ENCODE peak calls at places on chromosomes 11 and 22, in seven cellular contexts. One of them, this sample, is unnamed.

GRCh38 chr11:2517386-2518064 is 72.7 kb downstream of the KCNQ1 start:
- DNase-seq in psoas muscle: no peak
- DNase-seq in fibroblast of pulmonary artery: no peak
- DNase-seq in fibroblast of villous mesenchyme: no peak
- DNase-seq in MM.1S: no peak
- DNase-seq in endothelial cell: peak
- DNase-seq in tibial nerve: peak
- DNase-seq in this sample: peak

GRCh38 chr22:19064354-19065054 is 57.7 kb downstream of the DGCR2 start:
- DNase-seq in psoas muscle: no peak
- DNase-seq in fibroblast of pulmonary artery: no peak
- DNase-seq in fibroblast of villous mesenchyme: no peak
- DNase-seq in MM.1S: no peak
- DNase-seq in endothelial cell: no peak
- DNase-seq in tibial nerve: no peak
- DNase-seq in this sample: no peak

GRCh38 chr11:46356911-46357482 is 9.7 kb downstream of the DGKZ start:
- DNase-seq in psoas muscle: no peak
- DNase-seq in fibroblast of pulmonary artery: peak
- DNase-seq in fibroblast of villous mesenchyme: peak
- DNase-seq in MM.1S: no peak
- DNase-seq in endothelial cell: no peak
- DNase-seq in tibial nerve: no peak
- DNase-seq in this sample: no peak

GRCh38 chr11:76323804-76324203 is 57.1 kb downstream of the THAP12 start:
- DNase-seq in psoas muscle: no peak
- DNase-seq in fibroblast of pulmonary artery: no peak
- DNase-seq in fibroblast of villous mesenchyme: no peak
- DNase-seq in MM.1S: no peak
- DNase-seq in endothelial cell: no peak
- DNase-seq in tibial nerve: no peak
- DNase-seq in this sample: no peak

GRCh38 chr22:17570851-17571631 is 7.7 kb downstream of the SLC25A18 start:
- DNase-seq in psoas muscle: peak
- DNase-seq in fibroblast of pulmonary artery: peak
- DNase-seq in fibroblast of villous mesenchyme: peak
- DNase-seq in MM.1S: no peak
- DNase-seq in endothelial cell: no peak
- DNase-seq in tibial nerve: peak
- DNase-seq in this sample: no peak

GRCh38 chr11:58127350-58127749 is 2.0 kb upstream of the OR9I1 start:
- DNase-seq in psoas muscle: no peak
- DNase-seq in fibroblast of pulmonary artery: no peak
- DNase-seq in fibroblast of villous mesenchyme: no peak
- DNase-seq in MM.1S: no peak
- DNase-seq in endothelial cell: no peak
- DNase-seq in tibial nerve: no peak
- DNase-seq in this sample: no peak

GRCh38 chr11:117443269-117444186 is 115.9 kb downstream of the CEP164 start:
- DNase-seq in psoas muscle: peak
- DNase-seq in fibroblast of pulmonary artery: peak
- DNase-seq in fibroblast of villous mesenchyme: peak
- DNase-seq in MM.1S: no peak
- DNase-seq in endothelial cell: peak
- DNase-seq in tibial nerve: no peak
- DNase-seq in this sample: no peak

GRCh38 chr22:49208768-49209252 is 618.9 kb downstream of the BRD1 start:
- DNase-seq in psoas muscle: no peak
- DNase-seq in fibroblast of pulmonary artery: no peak
- DNase-seq in fibroblast of villous mesenchyme: no peak
- DNase-seq in MM.1S: peak
- DNase-seq in endothelial cell: peak
- DNase-seq in tibial nerve: no peak
- DNase-seq in this sample: no peak

GRCh38 chr22:38755155-38755910 is 465 bp downstream of the SUN2 start:
- DNase-seq in psoas muscle: peak
- DNase-seq in fibroblast of pulmonary artery: peak
- DNase-seq in fibroblast of villous mesenchyme: peak
- DNase-seq in MM.1S: peak
- DNase-seq in endothelial cell: peak
- DNase-seq in tibial nerve: peak
- DNase-seq in this sample: peak

GRCh38 chr22:47020157-47020556 is 257.7 kb downstream of the TBC1D22A start:
- DNase-seq in psoas muscle: no peak
- DNase-seq in fibroblast of pulmonary artery: no peak
- DNase-seq in fibroblast of villous mesenchyme: no peak
- DNase-seq in MM.1S: no peak
- DNase-seq in endothelial cell: no peak
- DNase-seq in tibial nerve: no peak
- DNase-seq in this sample: no peak

GRCh38 chr11:12377824-12378593 is 638 bp downstream of the PARVA start:
- DNase-seq in psoas muscle: peak
- DNase-seq in fibroblast of pulmonary artery: peak
- DNase-seq in fibroblast of villous mesenchyme: peak
- DNase-seq in MM.1S: no peak
- DNase-seq in endothelial cell: peak
- DNase-seq in tibial nerve: peak
- DNase-seq in this sample: no peak

GRCh38 chr22:38262051-38262795 is 10.6 kb downstream of the TMEM184B start:
- DNase-seq in psoas muscle: peak
- DNase-seq in fibroblast of pulmonary artery: no peak
- DNase-seq in fibroblast of villous mesenchyme: peak
- DNase-seq in MM.1S: peak
- DNase-seq in endothelial cell: peak
- DNase-seq in tibial nerve: no peak
- DNase-seq in this sample: peak

GRCh38 chr11:74860743-74861142 is 88.1 kb downstream of the XRRA1 start:
- DNase-seq in psoas muscle: no peak
- DNase-seq in fibroblast of pulmonary artery: no peak
- DNase-seq in fibroblast of villous mesenchyme: no peak
- DNase-seq in MM.1S: no peak
- DNase-seq in endothelial cell: no peak
- DNase-seq in tibial nerve: no peak
- DNase-seq in this sample: no peak

GRCh38 chr22:50274311-50274710 is 4.1 kb upstream of the MAPK11 start:
- DNase-seq in psoas muscle: no peak
- DNase-seq in fibroblast of pulmonary artery: peak
- DNase-seq in fibroblast of villous mesenchyme: peak
- DNase-seq in MM.1S: peak
- DNase-seq in endothelial cell: no peak
- DNase-seq in tibial nerve: no peak
- DNase-seq in this sample: peak

GRCh38 chr11:130737866-130738431 is 178.3 kb downstream of the SNX19 start:
- DNase-seq in psoas muscle: peak
- DNase-seq in fibroblast of pulmonary artery: peak
- DNase-seq in fibroblast of villous mesenchyme: peak
- DNase-seq in MM.1S: no peak
- DNase-seq in endothelial cell: no peak
- DNase-seq in tibial nerve: no peak
- DNase-seq in this sample: no peak

GRCh38 chr22:50141891-50142363 is 28.6 kb upstream of the PANX2 start:
- DNase-seq in psoas muscle: no peak
- DNase-seq in fibroblast of pulmonary artery: no peak
- DNase-seq in fibroblast of villous mesenchyme: peak
- DNase-seq in MM.1S: no peak
- DNase-seq in endothelial cell: peak
- DNase-seq in tibial nerve: no peak
- DNase-seq in this sample: no peak

GRCh38 chr11:19711911-19712280 is 741 bp upstream of the NAV2 start:
- DNase-seq in psoas muscle: no peak
- DNase-seq in fibroblast of pulmonary artery: no peak
- DNase-seq in fibroblast of villous mesenchyme: no peak
- DNase-seq in MM.1S: peak
- DNase-seq in endothelial cell: no peak
- DNase-seq in tibial nerve: no peak
- DNase-seq in this sample: no peak

GRCh38 chr11:19714093-19714386 is 1.4 kb downstream of the NAV2 start:
- DNase-seq in psoas muscle: no peak
- DNase-seq in fibroblast of pulmonary artery: no peak
- DNase-seq in fibroblast of villous mesenchyme: peak
- DNase-seq in MM.1S: no peak
- DNase-seq in endothelial cell: no peak
- DNase-seq in tibial nerve: no peak
- DNase-seq in this sample: no peak

GRCh38 chr11:19713221-19714092 is 820 bp downstream of the NAV2 start:
- DNase-seq in psoas muscle: peak
- DNase-seq in fibroblast of pulmonary artery: no peak
- DNase-seq in fibroblast of villous mesenchyme: no peak
- DNase-seq in MM.1S: no peak
- DNase-seq in endothelial cell: peak
- DNase-seq in tibial nerve: no peak
- DNase-seq in this sample: peak

GRCh38 chr11:19714387-19715363 is 2.0 kb downstream of the NAV2 start:
- DNase-seq in psoas muscle: peak
- DNase-seq in fibroblast of pulmonary artery: peak
- DNase-seq in fibroblast of villous mesenchyme: peak
- DNase-seq in MM.1S: no peak
- DNase-seq in endothelial cell: no peak
- DNase-seq in tibial nerve: no peak
- DNase-seq in this sample: no peak

GRCh38 chr11:19712281-19713220 is at the start of gene NAV2:
- DNase-seq in psoas muscle: peak
- DNase-seq in fibroblast of pulmonary artery: peak
- DNase-seq in fibroblast of villous mesenchyme: peak
- DNase-seq in MM.1S: peak
- DNase-seq in endothelial cell: peak
- DNase-seq in tibial nerve: peak
- DNase-seq in this sample: peak
- TF ChIP-seq CTCF in psoas muscle: no peak
- TF ChIP-seq CTCF in fibroblast of pulmonary artery: no peak
- TF ChIP-seq CTCF in fibroblast of villous mesenchyme: peak
- TF ChIP-seq CTCF in MM.1S: no peak
- TF ChIP-seq CTCF in endothelial cell: no peak
- TF ChIP-seq CTCF in tibial nerve: no peak
- TF ChIP-seq CTCF in this sample: no peak

DNA sequence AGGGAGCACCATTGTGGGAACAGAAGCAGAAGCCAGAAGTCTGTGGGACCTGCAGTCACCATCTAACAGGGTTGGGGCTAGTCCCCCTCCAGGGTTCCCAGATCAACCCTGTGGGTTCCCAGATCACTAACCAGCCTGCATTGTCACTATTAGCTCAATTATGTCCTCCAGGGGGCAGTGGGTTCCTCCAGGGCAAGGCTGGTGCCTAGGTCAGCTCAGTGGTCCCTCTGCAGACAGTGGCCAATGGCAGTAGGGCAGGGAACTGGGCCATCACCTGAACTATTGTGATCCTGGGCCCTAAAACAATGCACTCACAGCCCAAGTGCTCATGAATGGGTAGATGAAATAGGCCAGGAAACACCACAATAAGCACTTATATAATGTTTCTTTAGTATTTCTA is 18.8 kb upstream of the PRSS23 start:
- DNase-seq in psoas muscle: no peak
- DNase-seq in fibroblast of pulmonary artery: no peak
- DNase-seq in fibroblast of villous mesenchyme: no peak
- DNase-seq in MM.1S: no peak
- DNase-seq in endothelial cell: no peak
- DNase-seq in tibial nerve: no peak
- DNase-seq in this sample: no peak
- TF ChIP-seq CTCF in psoas muscle: no peak
- TF ChIP-seq CTCF in fibroblast of pulmonary artery: no peak
- TF ChIP-seq CTCF in fibroblast of villous mesenchyme: no peak
- TF ChIP-seq CTCF in MM.1S: no peak
- TF ChIP-seq CTCF in endothelial cell: no peak
- TF ChIP-seq CTCF in tibial nerve: no peak
- TF ChIP-seq CTCF in this sample: peak

DNA sequence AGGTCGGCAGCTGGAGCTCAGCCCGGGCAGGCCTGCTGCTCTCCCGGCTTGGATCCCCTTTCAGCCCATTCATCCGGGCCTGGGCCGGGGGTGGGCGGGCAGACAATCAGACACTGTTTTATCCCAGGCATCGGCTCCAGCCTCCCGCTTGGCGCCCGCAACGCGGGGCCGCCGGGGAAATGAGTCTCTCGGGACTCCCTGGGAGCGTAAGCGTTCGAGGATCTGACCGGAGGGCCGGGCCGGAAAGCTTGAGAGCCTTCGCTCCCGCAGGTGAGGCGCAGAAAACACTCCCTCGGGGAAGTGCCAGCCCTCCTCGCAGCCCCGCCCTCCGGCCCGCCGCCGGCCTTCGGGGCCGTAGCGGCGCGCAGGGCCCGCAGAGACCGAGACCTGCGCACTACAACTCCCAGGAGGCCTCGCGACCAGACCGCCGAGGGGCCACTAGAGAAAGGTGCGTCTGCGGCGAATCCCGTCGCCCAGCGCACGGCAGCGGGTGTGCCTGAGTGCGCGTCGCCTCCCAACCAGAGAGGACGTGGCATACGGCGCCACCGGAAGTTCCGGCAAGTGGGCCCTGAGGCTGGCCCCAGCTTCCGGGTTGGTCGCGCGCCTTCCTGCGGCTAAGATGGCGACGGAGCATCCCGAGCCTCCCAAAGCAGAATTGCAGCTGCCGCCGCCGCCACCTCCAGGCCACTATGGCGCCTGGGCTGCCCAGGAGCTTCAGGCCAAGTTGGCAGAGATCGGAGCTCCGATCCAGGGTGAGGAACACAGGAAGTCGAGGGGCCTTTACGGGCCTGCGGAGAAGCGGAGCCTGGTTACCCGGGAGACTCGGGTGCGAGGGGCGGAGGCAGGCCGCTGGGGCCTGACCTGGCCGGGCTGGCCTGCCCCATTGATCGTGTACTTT is at the start of gene SF3B2:
- DNase-seq in psoas muscle: peak
- DNase-seq in fibroblast of pulmonary artery: peak
- DNase-seq in fibroblast of villous mesenchyme: peak
- DNase-seq in MM.1S: peak
- DNase-seq in endothelial cell: peak
- DNase-seq in tibial nerve: peak
- DNase-seq in this sample: peak
- TF ChIP-seq CTCF in psoas muscle: no peak
- TF ChIP-seq CTCF in fibroblast of pulmonary artery: no peak
- TF ChIP-seq CTCF in fibroblast of villous mesenchyme: no peak
- TF ChIP-seq CTCF in MM.1S: no peak
- TF ChIP-seq CTCF in endothelial cell: no peak
- TF ChIP-seq CTCF in tibial nerve: no peak
- TF ChIP-seq CTCF in this sample: no peak

GRCh38 chr11:35709386-35709785 is 46.8 kb downstream of the TRIM44 start:
- DNase-seq in psoas muscle: no peak
- DNase-seq in fibroblast of pulmonary artery: no peak
- DNase-seq in fibroblast of villous mesenchyme: no peak
- DNase-seq in MM.1S: no peak
- DNase-seq in endothelial cell: no peak
- DNase-seq in tibial nerve: no peak
- DNase-seq in this sample: no peak

GRCh38 chr11:35711924-35712323 is 49.3 kb downstream of the TRIM44 start:
- DNase-seq in psoas muscle: no peak
- DNase-seq in fibroblast of pulmonary artery: no peak
- DNase-seq in fibroblast of villous mesenchyme: no peak
- DNase-seq in MM.1S: no peak
- DNase-seq in endothelial cell: no peak
- DNase-seq in tibial nerve: no peak
- DNase-seq in this sample: no peak

GRCh38 chr11:35712533-35712932 is 50.0 kb downstream of the TRIM44 start:
- DNase-seq in psoas muscle: no peak
- DNase-seq in fibroblast of pulmonary artery: no peak
- DNase-seq in fibroblast of villous mesenchyme: no peak
- DNase-seq in MM.1S: no peak
- DNase-seq in endothelial cell: no peak
- DNase-seq in tibial nerve: no peak
- DNase-seq in this sample: no peak

GRCh38 chr11:35714882-35715612 is 52.5 kb downstream of the TRIM44 start:
- DNase-seq in psoas muscle: no peak
- DNase-seq in fibroblast of pulmonary artery: peak
- DNase-seq in fibroblast of villous mesenchyme: peak
- DNase-seq in MM.1S: no peak
- DNase-seq in endothelial cell: no peak
- DNase-seq in tibial nerve: no peak
- DNase-seq in this sample: peak

GRCh38 chr11:35711173-35711910 is 48.8 kb downstream of the TRIM44 start:
- DNase-seq in psoas muscle: no peak
- DNase-seq in fibroblast of pulmonary artery: no peak
- DNase-seq in fibroblast of villous mesenchyme: no peak
- DNase-seq in MM.1S: no peak
- DNase-seq in endothelial cell: no peak
- DNase-seq in tibial nerve: no peak
- DNase-seq in this sample: no peak
- TF ChIP-seq CTCF in psoas muscle: no peak
- TF ChIP-seq CTCF in fibroblast of pulmonary artery: peak
- TF ChIP-seq CTCF in fibroblast of villous mesenchyme: no peak
- TF ChIP-seq CTCF in MM.1S: no peak
- TF ChIP-seq CTCF in endothelial cell: no peak
- TF ChIP-seq CTCF in tibial nerve: no peak
- TF ChIP-seq CTCF in this sample: no peak

This sample was measured in natural killer cell.